ENCODE peak calls at places on chromosomes 16 and 17, in seven cellular contexts. T is mesendoderm, Q is foreskin fibroblast, O is bronchial epithelial cell, F is choroid plexus epithelial cell, G is HEK293T, J is memory B cell. X is an unnamed sample.

GRCh38 chr17:66717680-66718079 is 117.2 kb upstream of the CACNG5 start:
- DNase-seq in F (peak), T (peak), Q (no peak), J (no peak), O (peak), G (no peak), X (no peak)

GRCh38 chr17:41885733-41886132 is 20.5 kb upstream of the KLHL11 start:
- DNase-seq in T (peak), O (no peak), Q (no peak), J (no peak), F (peak), G (peak), X (no peak)

GRCh38 chr17:40090234-40091111 is 9.9 kb downstream of the NR1D1 start:
- DNase-seq in G (no peak), F (no peak), T (no peak), O (no peak), J (no peak), Q (no peak), X (no peak)

GRCh38 chr16:23424292-23424958 is 28.6 kb downstream of the COG7 start:
- DNase-seq in F (no peak), Q (no peak), T (no peak), J (no peak), G (no peak), O (peak), X (no peak)

GRCh38 chr16:51756447-51757123 is 605.5 kb upstream of the SALL1 start:
- DNase-seq in O (no peak), T (no peak), F (no peak), Q (no peak), G (no peak), J (no peak), X (no peak)

GRCh38 chr17:72175787-72176515 is 55.1 kb downstream of the SOX9 start:
- DNase-seq in Q (no peak), T (no peak), G (no peak), O (peak), F (no peak), J (no peak), X (no peak)

GRCh38 chr16:62240722-62241121 is 204.5 kb upstream of the CDH8 start:
- DNase-seq in G (no peak), Q (no peak), O (peak), T (no peak), J (no peak), F (no peak), X (no peak)

GRCh38 chr17:49360796-49361128 is 1.3 kb downstream of the ZNF652 start:
- DNase-seq in Q (peak), J (no peak), F (no peak), O (no peak), G (no peak), T (no peak), X (no peak)

GRCh38 chr17:49862781-49863331 is 15.0 kb upstream of the TAC4 start:
- DNase-seq in O (no peak), G (no peak), Q (no peak), T (no peak), J (no peak), F (no peak), X (no peak)

GRCh38 chr17:57373071-57373470 is 116.7 kb downstream of the MSI2 start:
- DNase-seq in O (no peak), F (no peak), G (no peak), T (no peak), Q (no peak), J (no peak), X (no peak)

GRCh38 chr17:65678534-65678933 is 117.1 kb upstream of the AXIN2 start:
- DNase-seq in G (no peak), F (peak), O (no peak), T (no peak), J (no peak), Q (peak), X (no peak)

GRCh38 chr16:14337303-14338191 is 266.4 kb downstream of the MRTFB start:
- DNase-seq in G (no peak), F (peak), J (no peak), Q (peak), O (peak), T (no peak), X (no peak)

GRCh38 chr17:72970246-72970645 is 122.2 kb downstream of the SLC39A11 start:
- DNase-seq in T (no peak), F (no peak), Q (no peak), J (no peak), O (no peak), G (no peak), X (no peak)

GRCh38 chr16:7090628-7091115 is 242.0 kb upstream of the RBFOX1 start:
- DNase-seq in J (no peak), T (peak), F (no peak), O (no peak), Q (no peak), G (no peak), X (no peak)

GRCh38 chr17:9120471-9120870 is 99.2 kb downstream of the NTN1 start:
- DNase-seq in T (no peak), O (no peak), Q (no peak), G (peak), J (no peak), F (no peak), X (no peak)

GRCh38 chr17:83113381-83113780 is 34.0 kb downstream of the METRNL start:
- DNase-seq in T (no peak), O (no peak), F (no peak), Q (no peak), G (no peak), J (no peak), X (no peak)

GRCh38 chr17:78351449-78352006 is 8.3 kb downstream of the SOCS3 start:
- DNase-seq in G (no peak), F (peak), J (no peak), O (peak), Q (peak), T (peak), X (no peak)

GRCh38 chr17:75525806-75526554 is 483 bp downstream of the LLGL2 start:
- DNase-seq in T (peak), J (no peak), O (no peak), Q (no peak), F (no peak), G (no peak), X (no peak)

GRCh38 chr17:19327039-19327776 is 35.3 kb downstream of the B9D1 start:
- DNase-seq in F (peak), T (no peak), O (peak), G (no peak), J (no peak), Q (peak), X (no peak)

GRCh38 chr16:54027126-54027922 is 259.3 kb downstream of the IRX3 start:
- DNase-seq in J (no peak), T (no peak), Q (peak), G (no peak), O (peak), F (peak), X (no peak)

GRCh38 chr17:72764632-72765041 is 327.9 kb downstream of the SLC39A11 start:
- DNase-seq in Q (peak), F (peak), G (no peak), O (peak), J (no peak), T (no peak), X (no peak)

GRCh38 chr16:17205279-17206139 is 265.3 kb downstream of the XYLT1 start:
- DNase-seq in O (no peak), J (no peak), T (peak), Q (peak), F (no peak), G (no peak), X (no peak)

GRCh38 chr17:34118564-34118963 is 136.5 kb upstream of the CCL2 start:
- DNase-seq in T (no peak), O (no peak), Q (no peak), F (no peak), J (no peak), G (no peak), X (no peak)

GRCh38 chr17:17494499-17495447 is 1.4 kb downstream of the RASD1 start:
- DNase-seq in Q (peak), J (peak), F (peak), G (no peak), T (peak), O (peak), X (no peak)

GRCh38 chr16:13742929-13743328 is 177.0 kb upstream of the ERCC4 start:
- DNase-seq in G (no peak), J (no peak), F (no peak), Q (no peak), T (no peak), O (no peak), X (no peak)

GRCh38 chr16:31423241-31423640 is 4.9 kb downstream of the COX6A2 start:
- DNase-seq in F (no peak), T (no peak), G (no peak), O (no peak), J (no peak), Q (no peak), X (no peak)

GRCh38 chr17:28612936-28613872 is 781 bp downstream of the RSKR start:
- DNase-seq in F (peak), O (peak), Q (peak), G (peak), J (peak), T (peak), X (no peak)

GRCh38 chr17:75271233-75271954 is 363 bp upstream of the MIF4GD start:
- DNase-seq in G (peak), F (peak), Q (peak), O (peak), T (peak), J (peak), X (peak)

GRCh38 chr17:9115446-9116265 is 94.3 kb downstream of the NTN1 start:
- DNase-seq in F (peak), T (peak), O (peak), G (peak), Q (peak), J (no peak), X (peak)

GRCh38 chr17:57234252-57235092 is 21.9 kb upstream of the MSI2 start:
- DNase-seq in T (peak), Q (no peak), F (no peak), G (no peak), O (no peak), J (no peak), X (no peak)

GRCh38 chr17:80374039-80374731 is 40.8 kb upstream of the ENDOV start:
- DNase-seq in Q (no peak), T (no peak), G (no peak), F (no peak), J (no peak), O (no peak), X (no peak)

GRCh38 chr17:4178651-4179050 is 35.7 kb downstream of the CYB5D2 start:
- DNase-seq in J (no peak), F (no peak), G (no peak), T (no peak), Q (no peak), O (no peak), X (no peak)

GRCh38 chr16:90044111-90044551 is 24.9 kb upstream of the DBNDD1 start:
- DNase-seq in G (no peak), T (no peak), F (no peak), J (no peak), Q (no peak), O (peak), X (no peak)

GRCh38 chr17:57391076-57391825 is 134.9 kb downstream of the MSI2 start:
- DNase-seq in O (no peak), F (no peak), Q (no peak), T (peak), G (no peak), J (no peak), X (no peak)

GRCh38 chr17:61381537-61381936 is 18.1 kb upstream of the TBX2 start:
- DNase-seq in T (no peak), G (no peak), Q (peak), J (no peak), F (no peak), O (no peak), X (no peak)

X was measured in stimulated activated CD8-positive, alpha-beta memory T cell treated with anti-CD3 and anti-CD28 coated beads, Interleukin-7, amount 100 ng/mL, for 4 hours.